ENCODE peak calls at places on chromosomes 6 and 20, in seven cellular contexts. L is T-helper 2 cell; E is renal cortical epithelial cell; T is HS-5; Z is epithelial cell of esophagus; G is CD4-positive, alpha-beta memory T cell; A is heart left ventricle. U is an unnamed sample.
A peak's percentile ranks its signal among the peaks of the same experiment; 100 is the strongest.

GRCh38 chr20:10540636-10541493 is 105.8 kb downstream of the SLX4IP start:
- DNase-seq in L (no peak), E (peak; percentile 99), T (peak; percentile 77), Z (peak; percentile 87), G (no peak), A (no peak), U (no peak)

GRCh38 chr6:4253604-4254211 is 118.3 kb upstream of the ECI2 start:
- DNase-seq in L (no peak), E (peak; percentile 48), T (no peak), Z (peak; percentile 70), G (no peak), A (peak; percentile 52), U (no peak)

GRCh38 chr20:33947709-33948295 is 45.9 kb upstream of the RALY start:
- DNase-seq in L (no peak), E (peak; percentile 25), T (no peak), Z (peak; percentile 54), G (peak; percentile 33), A (no peak), U (peak; percentile 93)

GRCh38 chr6:28981833-28982475 is 23.2 kb downstream of the ZNF311 start:
- DNase-seq in L (peak; percentile 52), E (peak; percentile 87), T (peak; percentile 79), Z (peak; percentile 87), G (peak; percentile 82), A (peak; percentile 70), U (no peak)

GRCh38 chr6:10403385-10404106 is 11.3 kb downstream of the TFAP2A start:
- DNase-seq in L (no peak), E (peak; percentile 72), T (peak; percentile 83), Z (peak; percentile 97), G (no peak), A (no peak), U (no peak)

GRCh38 chr6:22656696-22657340 is 87.5 kb downstream of the HDGFL1 start:
- DNase-seq in L (no peak), E (peak; percentile 72), T (no peak), Z (no peak), G (no peak), A (no peak), U (no peak)

GRCh38 chr6:37354526-37355384 is 972 bp downstream of the RNF8 start:
- DNase-seq in L (no peak), E (no peak), T (no peak), Z (peak; percentile 41), G (no peak), A (no peak), U (no peak)

GRCh38 chr6:16717275-16717942 is 43.9 kb downstream of the ATXN1 start:
- DNase-seq in L (no peak), E (no peak), T (no peak), Z (no peak), G (no peak), A (no peak), U (no peak)

GRCh38 chr6:18386302-18386976 is 711 bp upstream of the RNF144B start:
- DNase-seq in L (no peak), E (no peak), T (no peak), Z (peak; percentile 41), G (no peak), A (no peak), U (no peak)

GRCh38 chr6:37488464-37488863 is 11.2 kb downstream of the CCDC167 start:
- DNase-seq in L (no peak), E (no peak), T (no peak), Z (peak; percentile 15), G (peak; percentile 14), A (no peak), U (no peak)

GRCh38 chr6:128422200-128422599 is 98.2 kb downstream of the PTPRK start:
- DNase-seq in L (no peak), E (no peak), T (no peak), Z (no peak), G (no peak), A (no peak), U (no peak)

GRCh38 chr6:112040933-112041332 is 13.0 kb upstream of the CCN6 start:
- DNase-seq in L (no peak), E (peak; percentile 34), T (no peak), Z (no peak), G (no peak), A (no peak), U (no peak)

GRCh38 chr20:53258741-53259140 is 286.6 kb downstream of the TSHZ2 start:
- DNase-seq in L (no peak), E (no peak), T (no peak), Z (peak; percentile 25), G (no peak), A (no peak), U (no peak)

U was measured in NT2/D1.